ENCODE peak calls at places on chromosomes 3 and 15, in ten cellular contexts. L is posterior cingulate gyrus, N is A549, P is nephron progenitor cell, A is NCI-H2171 treated with DMSO at 0.1 percent for 48 hours, S is NCI-H2081, D is cardiac muscle cell, F is NCI-H1092 treated with DMSO at 0.1 percent for 48 hours, R is heart right ventricle, Q is amygdala. O is an unnamed sample.
A peak's percentile ranks its signal among the peaks of the same experiment; 100 is the strongest.

GRCh38 chr3:172341482-172342059 is 106.7 kb downstream of the GHSR start:
- DNase-seq in L (no peak), N (peak; percentile 60), P (peak; percentile 12), A (peak; percentile 60), S (peak; percentile 74), D (peak; percentile 69), F (peak; percentile 57), R (no peak), Q (no peak), O (peak; percentile 79)

GRCh38 chr15:57031082-57031481 is 112.6 kb downstream of the TCF12 start:
- DNase-seq in L (no peak), N (no peak), P (no peak), A (no peak), S (no peak), D (no peak), F (no peak), R (no peak), Q (no peak), O (no peak)

GRCh38 chr3:126959144-126959920 is 23.6 kb upstream of the PLXNA1 start:
- DNase-seq in L (no peak), N (no peak), P (no peak), A (peak; percentile 10), S (no peak), D (no peak), F (no peak), R (no peak), Q (no peak), O (peak; percentile 15)

GRCh38 chr3:56467108-56467507 is 1.2 kb downstream of the ERC2 start:
- DNase-seq in L (peak; percentile 75), N (peak; percentile 80), P (peak; percentile 80), A (peak; percentile 83), S (peak; percentile 86), D (peak; percentile 96), F (peak; percentile 92), R (peak; percentile 33), Q (peak; percentile 79), O (peak; percentile 93)

GRCh38 chr3:62554264-62554799 is 181.0 kb upstream of the FEZF2 start:
- DNase-seq in L (no peak), N (peak; percentile 5), P (no peak), A (peak; percentile 4), S (no peak), D (no peak), F (no peak), R (no peak), Q (no peak), O (peak; percentile 5)

GRCh38 chr15:99732711-99733267 is 448 bp downstream of the LYSMD4 start:
- DNase-seq in L (no peak), N (no peak), P (peak; percentile 58), A (no peak), S (no peak), D (peak; percentile 40), F (no peak), R (peak; percentile 43), Q (peak; percentile 51), O (peak; percentile 40)

GRCh38 chr3:69442771-69443197 is 56.9 kb upstream of the FRMD4B start:
- DNase-seq in L (no peak), N (no peak), P (no peak), A (no peak), S (no peak), D (no peak), F (no peak), R (no peak), Q (no peak), O (no peak)

GRCh38 chr3:112117826-112118571 is 15.0 kb downstream of the GCSAM start:
- DNase-seq in L (no peak), N (no peak), P (no peak), A (no peak), S (no peak), D (no peak), F (no peak), R (no peak), Q (peak; percentile 18), O (no peak)